ENCODE peak calls at places on chromosomes 13 and 19, in ten cellular contexts. T is ascending aorta; B is CD8-positive, alpha-beta T cell; P is thoracic aorta; K is cardiac fibroblast; V is LHCN-M2; Z is NCI-H1092 treated with DMSO at 0.1 percent for 48 hours; R is astrocyte of the cerebellum; Y is heart right ventricle; G is Kasumi-1. H is an unnamed sample.

GRCh38 chr13:60838581-60838980 is 441.6 kb downstream of the TDRD3 start:
- DNase-seq in R (no peak), K (no peak), B (no peak), Y (no peak), V (no peak), P (no peak), Z (no peak), G (peak), T (no peak), H (no peak)

GRCh38 chr13:110553417-110553816 is 8.1 kb downstream of the RAB20 start:
- DNase-seq in K (no peak), R (no peak), P (no peak), Z (no peak), B (no peak), T (no peak), G (no peak), V (no peak), Y (no peak), H (no peak)

GRCh38 chr13:98504371-98504963 is 72.4 kb downstream of the STK24 start:
- DNase-seq in K (no peak), V (no peak), P (no peak), T (no peak), G (no peak), B (no peak), R (no peak), Z (no peak), Y (no peak), H (no peak)

GRCh38 chr19:1956868-1957492 is 16.0 kb downstream of the CSNK1G2 start:
- DNase-seq in K (no peak), P (no peak), Y (no peak), B (no peak), T (no peak), R (no peak), V (no peak), Z (no peak), G (no peak), H (no peak)

GRCh38 chr19:27794444-27795042 is 1418.4 kb downstream of the UQCRFS1 start:
- DNase-seq in P (no peak), Z (no peak), R (no peak), G (no peak), Y (peak), T (no peak), B (peak), K (peak), V (peak), H (no peak)

GRCh38 chr19:17553256-17553655 is 2.2 kb upstream of the COLGALT1 start:
- DNase-seq in Z (peak), T (peak), Y (peak), G (peak), B (no peak), R (peak), V (peak), K (peak), P (no peak), H (no peak)

GRCh38 chr19:7528522-7529245 is 6.3 kb downstream of the MCOLN1 start:
- DNase-seq in B (no peak), P (no peak), K (no peak), R (no peak), Y (no peak), Z (no peak), V (no peak), T (no peak), G (no peak), H (no peak)

GRCh38 chr13:53250272-53250875 is 221.8 kb downstream of the OLFM4 start:
- DNase-seq in K (peak), P (no peak), G (peak), Z (peak), V (peak), T (no peak), B (no peak), Y (peak), R (peak), H (peak)

GRCh38 chr19:46349311-46349993 is 2.6 kb downstream of the PPP5C start:
- DNase-seq in P (no peak), K (no peak), T (no peak), B (no peak), G (no peak), R (no peak), V (no peak), Z (no peak), Y (no peak), H (no peak)

GRCh38 chr13:87274209-87274819 is 396.9 kb upstream of the SLITRK5 start:
- DNase-seq in Y (peak), K (peak), P (no peak), R (peak), G (peak), B (no peak), T (no peak), Z (peak), V (peak), H (no peak)

GRCh38 chr13:113561417-113562084 is 23.0 kb upstream of the TFDP1 start:
- DNase-seq in T (peak), V (no peak), Z (no peak), B (no peak), R (no peak), P (no peak), Y (no peak), K (no peak), G (no peak), H (no peak)

GRCh38 chr13:51397262-51397933 is 55.4 kb downstream of the INTS6 start:
- DNase-seq in T (peak), B (no peak), V (peak), Z (no peak), G (no peak), K (peak), P (peak), R (peak), Y (no peak), H (no peak)

GRCh38 chr19:13044160-13044853 is 49.0 kb downstream of the NFIX start:
- DNase-seq in Y (no peak), T (peak), P (no peak), B (peak), G (no peak), Z (no peak), R (peak), V (no peak), K (no peak), H (no peak)

GRCh38 chr19:3146677-3147100 is 10.9 kb downstream of the GNA15 start:
- DNase-seq in B (peak), Y (no peak), G (no peak), P (no peak), K (no peak), R (no peak), V (no peak), Z (no peak), T (no peak), H (no peak)

GRCh38 chr13:68982961-68983619 is 1124.5 kb upstream of the ATXN8OS start:
- DNase-seq in G (no peak), T (no peak), K (no peak), B (no peak), P (no peak), Z (no peak), Y (no peak), V (no peak), R (no peak), H (no peak)

GRCh38 chr19:56111601-56112312 is 9.3 kb downstream of the ZNF787 start:
- DNase-seq in R (no peak), V (peak), G (no peak), Y (peak), P (no peak), K (no peak), T (peak), Z (no peak), B (peak), H (no peak)

GRCh38 chr13:78659450-78660110 is 625 bp upstream of the OBI1 start:
- DNase-seq in G (no peak), Y (no peak), B (no peak), Z (no peak), T (no peak), V (no peak), R (no peak), P (no peak), K (no peak), H (no peak)

GRCh38 chr13:54750521-54750920 is 1721.9 kb downstream of the OLFM4 start:
- DNase-seq in G (no peak), K (no peak), P (no peak), B (no peak), R (no peak), V (no peak), Y (no peak), T (no peak), Z (peak), H (no peak)

GRCh38 chr13:50187352-50188029 is 172.2 kb downstream of the KCNRG start:
- DNase-seq in R (no peak), Y (no peak), P (no peak), K (no peak), G (no peak), B (no peak), T (no peak), Z (no peak), V (no peak), H (no peak)

GRCh38 chr13:48066310-48066989 is 28.5 kb downstream of the MED4 start:
- DNase-seq in V (peak), P (no peak), K (peak), B (peak), G (no peak), R (no peak), Y (no peak), T (no peak), Z (no peak), H (no peak)

GRCh38 chr13:47829684-47830083 is 171.4 kb downstream of the SUCLA2 start:
- DNase-seq in Z (no peak), B (no peak), T (no peak), P (no peak), Y (no peak), G (no peak), K (peak), R (no peak), V (no peak), H (no peak)

GRCh38 chr13:99796175-99796819 is 175.3 kb downstream of the ZIC5 start:
- DNase-seq in V (peak), T (no peak), K (peak), P (no peak), R (peak), G (peak), B (no peak), Y (no peak), Z (no peak), H (no peak)

GRCh38 chr13:38024431-38024830 is 154.9 kb upstream of the TRPC4 start:
- DNase-seq in R (peak), P (no peak), T (no peak), G (no peak), V (peak), B (no peak), Y (no peak), Z (no peak), K (no peak), H (no peak)

GRCh38 chr19:5974721-5975387 is 3.1 kb downstream of the RANBP3 start:
- DNase-seq in G (no peak), T (no peak), Y (no peak), Z (no peak), B (peak), K (no peak), P (no peak), R (no peak), V (no peak), H (no peak)